ENCODE peak calls at places on chromosomes 2 and 18, in eight cellular contexts. I, C, A, B, F, L, Z and J are unnamed samples.
A peak's percentile ranks its signal among the peaks of the same experiment; 100 is the strongest.

GRCh38 chr2:217289153-217289908 is 429.5 kb upstream of the TNP1 start:
- DNase-seq in C (no peak), I (peak; percentile 61), Z (no peak), B (no peak), A (no peak), F (peak; percentile 51), L (peak; percentile 71), J (no peak)

GRCh38 chr2:23606196-23606595 is 221.2 kb downstream of the KLHL29 start:
- DNase-seq in B (no peak), I (no peak), F (no peak), Z (no peak), A (no peak), C (no peak), L (no peak), J (no peak)

GRCh38 chr2:86194751-86195054 is 559 bp downstream of the IMMT start:
- DNase-seq in C (no peak), Z (no peak), F (no peak), A (no peak), B (no peak), I (no peak), L (no peak), J (no peak)

GRCh38 chr18:78100189-78100588 is 850.5 kb downstream of the GALR1 start:
- DNase-seq in A (no peak), L (no peak), I (no peak), F (no peak), Z (no peak), C (no peak), B (no peak), J (no peak)

GRCh38 chr2:3453196-3453845 is 66.0 kb downstream of the ADI1 start:
- DNase-seq in Z (no peak), C (no peak), B (no peak), L (no peak), F (peak; percentile 32), I (peak; percentile 26), A (no peak), J (no peak)

GRCh38 chr2:20553580-20553979 is 97.3 kb downstream of the HS1BP3 start:
- DNase-seq in I (no peak), Z (peak; percentile 19), F (no peak), C (no peak), L (no peak), A (no peak), B (no peak), J (no peak)

GRCh38 chr2:133167990-133168389 is 400.3 kb downstream of the NCKAP5 start:
- DNase-seq in L (no peak), B (no peak), C (no peak), A (no peak), F (no peak), Z (no peak), I (peak; percentile 23), J (no peak)

GRCh38 chr18:56516769-56517168 is 121.6 kb downstream of the TXNL1 start:
- DNase-seq in C (no peak), B (no peak), I (peak; percentile 66), F (no peak), L (no peak), A (no peak), Z (no peak), J (no peak)

GRCh38 chr2:201860541-201861154 is 54.3 kb downstream of the CDK15 start:
- DNase-seq in F (no peak), Z (peak; percentile 71), C (peak; percentile 57), B (peak; percentile 87), I (peak; percentile 90), L (peak; percentile 45), A (no peak), J (peak; percentile 15)

GRCh38 chr2:134175834-134176233 is 78.0 kb upstream of the MGAT5 start:
- DNase-seq in A (no peak), Z (no peak), I (no peak), B (no peak), L (no peak), C (no peak), F (no peak), J (no peak)

GRCh38 chr18:50523165-50523564 is 36.7 kb upstream of the MAPK4 start:
- DNase-seq in F (no peak), I (no peak), Z (no peak), C (no peak), L (no peak), A (no peak), B (no peak), J (no peak)

GRCh38 chr18:59006461-59007067 is 133.1 kb upstream of the SEC11C start:
- DNase-seq in I (peak; percentile 61), L (no peak), B (peak; percentile 35), Z (peak; percentile 79), C (no peak), F (no peak), A (no peak), J (no peak)